ENCODE peak calls at places on chromosome 15, in five cellular contexts. C, B, P, Y and G are unnamed samples.

GRCh38 chr15:44883219-44883900 is 73.1 kb upstream of the TERB2 start:
- DNase-seq in C (no peak), Y (no peak), P (no peak), B (no peak), G (no peak)

GRCh38 chr15:72284781-72285180 is 12.4 kb upstream of the PARP6 start:
- DNase-seq in B (no peak), C (no peak), Y (no peak), P (no peak), G (no peak)

GRCh38 chr15:44028349-44028748 is 166.7 kb downstream of the FRMD5 start:
- DNase-seq in Y (no peak), C (no peak), P (no peak), B (no peak), G (no peak)

GRCh38 chr15:39514933-39515332 is 65.9 kb upstream of the THBS1 start:
- DNase-seq in C (no peak), P (no peak), Y (no peak), B (no peak), G (no peak)

GRCh38 chr15:67691450-67691849 is 133.9 kb upstream of the SKOR1 start:
- DNase-seq in Y (no peak), B (no peak), P (no peak), C (no peak), G (no peak)

GRCh38 chr15:83764201-83764839 is 110.4 kb downstream of the ADAMTSL3 start:
- DNase-seq in C (no peak), Y (no peak), P (no peak), B (no peak), G (no peak)

GRCh38 chr15:58441376-58442070 is 9.7 kb downstream of the LIPC start:
- DNase-seq in B (peak), Y (no peak), P (no peak), C (peak), G (peak)

GRCh38 chr15:101000271-101000681 is 81.1 kb downstream of the LRRK1 start:
- DNase-seq in Y (no peak), C (no peak), B (no peak), P (peak), G (no peak)

GRCh38 chr15:80585544-80586018 is 109.5 kb upstream of the ABHD17C start:
- DNase-seq in P (no peak), Y (no peak), B (no peak), C (no peak), G (no peak)

GRCh38 chr15:99230867-99231266 is 18.5 kb downstream of the TTC23 start:
- DNase-seq in P (no peak), B (no peak), Y (no peak), C (no peak), G (no peak)

GRCh38 chr15:50945725-50946124 is 37.2 kb downstream of the AP4E1 start:
- DNase-seq in B (peak), C (no peak), P (no peak), Y (no peak), G (no peak)

GRCh38 chr15:27589260-27589659 is 509.9 kb downstream of the OCA2 start:
- DNase-seq in Y (no peak), P (no peak), C (no peak), B (no peak), G (no peak)

GRCh38 chr15:98826658-98827057 is 178.3 kb downstream of the IGF1R start:
- DNase-seq in C (no peak), B (no peak), Y (no peak), P (no peak), G (no peak)

GRCh38 chr15:39181348-39181747 is 399.5 kb upstream of the THBS1 start:
- DNase-seq in Y (no peak), B (no peak), C (peak), P (no peak), G (no peak)

DNA sequence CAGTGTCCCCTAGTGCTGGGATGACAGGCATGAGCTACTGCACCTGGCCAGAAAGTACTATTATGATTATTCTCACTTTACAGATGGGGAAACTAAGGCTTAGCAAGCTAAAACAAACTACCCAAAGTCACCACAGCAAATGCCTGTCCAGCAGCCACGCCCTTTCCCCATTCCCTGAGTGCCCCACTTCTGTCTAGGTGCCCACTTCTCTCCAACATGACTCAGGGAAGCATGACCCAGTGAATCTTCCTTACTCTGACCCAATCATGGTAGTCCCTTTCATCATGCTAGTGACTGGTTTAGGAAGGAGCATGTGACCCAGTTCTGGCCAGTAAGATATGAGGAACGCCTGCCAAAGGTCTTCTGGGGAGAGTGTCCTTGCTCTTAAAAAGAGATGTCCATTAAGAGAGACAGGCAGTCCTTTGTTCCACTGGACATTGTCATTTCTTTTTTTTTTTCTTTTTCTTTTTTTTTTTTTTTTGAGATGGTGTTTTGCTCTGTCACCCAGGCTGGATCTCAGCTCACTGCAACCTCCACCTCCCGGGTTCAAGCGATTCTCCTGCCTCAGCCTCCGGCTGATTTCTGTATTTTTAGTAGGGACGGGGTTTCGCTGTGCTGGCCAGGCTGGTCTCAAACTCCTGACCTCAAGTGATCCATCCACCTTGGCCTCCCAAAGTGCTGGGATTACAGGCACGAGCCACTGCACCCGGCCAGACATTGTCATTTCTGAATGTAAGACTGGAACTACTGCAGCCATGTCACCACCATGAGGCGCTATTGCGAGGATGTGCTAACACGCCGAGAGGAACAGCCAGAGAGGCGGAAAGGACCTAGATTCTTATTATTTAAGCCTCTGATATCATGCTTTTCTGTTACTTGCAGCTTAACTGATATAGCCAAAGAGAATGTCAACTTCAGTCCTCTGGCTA is 19.8 kb downstream of the MEGF11 start:
- DNase-seq in C (peak), B (peak), Y (peak), P (no peak), G (no peak)
- TF ChIP-seq CTCF in C (peak), B (no peak), Y (peak), P (no peak), G (no peak)

GRCh38 chr15:37204698-37205097 is 104.3 kb upstream of the MEIS2 start:
- DNase-seq in P (no peak), Y (no peak), B (no peak), C (peak), G (no peak)
- TF ChIP-seq CTCF in P (no peak), Y (peak), B (no peak), C (no peak), G (no peak)

GRCh38 chr15:77479015-77479414 is 58.3 kb downstream of the HMG20A start:
- DNase-seq in Y (no peak), C (no peak), B (no peak), P (no peak), G (no peak)
- TF ChIP-seq CTCF in Y (no peak), C (no peak), B (no peak), P (no peak), G (no peak)

GRCh38 chr15:87716422-87716821 is 540.1 kb downstream of the NTRK3 start:
- DNase-seq in B (no peak), Y (no peak), P (peak), C (no peak), G (no peak)
- TF ChIP-seq CTCF in B (no peak), Y (peak), P (no peak), C (no peak), G (no peak)

DNA sequence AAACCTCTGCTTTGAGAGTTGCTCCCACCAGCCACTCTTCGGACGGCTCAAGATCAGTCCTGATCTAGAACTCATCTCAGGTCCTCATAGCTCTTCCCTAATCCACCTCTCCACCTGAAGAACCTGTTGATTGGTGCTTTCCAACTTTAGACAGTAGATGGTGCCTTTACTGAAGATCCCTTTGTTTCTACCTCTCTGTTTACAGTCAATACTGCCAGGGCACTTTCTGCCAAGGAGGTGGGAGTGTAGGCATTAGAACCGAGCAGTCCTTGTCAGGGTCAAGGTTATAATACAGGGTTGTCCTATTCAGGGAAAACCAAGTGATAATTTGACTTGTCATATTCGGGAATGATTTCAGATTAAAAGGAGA is 1.2 kb downstream of the CGNL1 start:
- DNase-seq in B (no peak), Y (no peak), C (peak), P (no peak), G (no peak)
- TF ChIP-seq CTCF in B (no peak), Y (no peak), C (peak), P (no peak), G (no peak)

GRCh38 chr15:74787251-74788041 is 5.6 kb downstream of the CSK start:
- DNase-seq in Y (peak), C (peak), B (peak), P (no peak), G (no peak)
- TF ChIP-seq CTCF in Y (peak), C (peak), B (no peak), P (no peak), G (peak)